ENCODE peak calls at places on chromosomes 16 and 17, in five cellular contexts. O, Y, C, K and P are unnamed samples.

GRCh38 chr17:385195-385835 is 32.7 kb upstream of the RPH3AL start:
- DNase-seq in O (no peak), Y (no peak), C (no peak), K (no peak), P (no peak)

GRCh38 chr16:69126221-69126620 is 6.2 kb downstream of the CHTF8 start:
- DNase-seq in O (no peak), Y (no peak), C (no peak), K (no peak), P (no peak)

GRCh38 chr17:19000531-19001011 is 4.0 kb downstream of the FAM83G start:
- DNase-seq in O (peak), Y (peak), C (no peak), K (no peak), P (no peak)

GRCh38 chr16:85164838-85165516 is 52.7 kb upstream of the CIBAR2 start:
- DNase-seq in O (no peak), Y (no peak), C (no peak), K (no peak), P (no peak)

GRCh38 chr17:11901901-11902300 is 95.4 kb downstream of the ZNF18 start:
- DNase-seq in O (no peak), Y (no peak), C (no peak), K (no peak), P (no peak)

GRCh38 chr16:50644730-50645129 is 36.4 kb downstream of the SNX20 start:
- DNase-seq in O (peak), Y (peak), C (no peak), K (no peak), P (no peak)

GRCh38 chr17:42387221-42387657 is 1.0 kb downstream of the STAT3 start:
- DNase-seq in O (peak), Y (peak), C (no peak), K (no peak), P (no peak)

GRCh38 chr16:6573577-6573976 is 759.1 kb upstream of the RBFOX1 start:
- DNase-seq in O (no peak), Y (no peak), C (no peak), K (no peak), P (no peak)

GRCh38 chr17:70119545-70119944 is 44.5 kb downstream of the KCNJ16 start:
- DNase-seq in O (no peak), Y (no peak), C (no peak), K (no peak), P (no peak)

GRCh38 chr17:70119961-70120360 is 44.9 kb downstream of the KCNJ16 start:
- DNase-seq in O (peak), Y (no peak), C (no peak), K (no peak), P (no peak)

GRCh38 chr17:70123193-70123592 is 46.1 kb upstream of the KCNJ2 start:
- DNase-seq in O (peak), Y (peak), C (no peak), K (no peak), P (no peak)

GRCh38 chr17:70120420-70120819 is 45.4 kb downstream of the KCNJ16 start:
- DNase-seq in O (no peak), Y (no peak), C (no peak), K (no peak), P (no peak)

GRCh38 chr17:70121136-70121535 is 46.1 kb downstream of the KCNJ16 start:
- DNase-seq in O (no peak), Y (no peak), C (no peak), K (no peak), P (no peak)
- TF ChIP-seq CTCF in O (no peak), Y (no peak), C (no peak), K (no peak), P (no peak)

DNA sequence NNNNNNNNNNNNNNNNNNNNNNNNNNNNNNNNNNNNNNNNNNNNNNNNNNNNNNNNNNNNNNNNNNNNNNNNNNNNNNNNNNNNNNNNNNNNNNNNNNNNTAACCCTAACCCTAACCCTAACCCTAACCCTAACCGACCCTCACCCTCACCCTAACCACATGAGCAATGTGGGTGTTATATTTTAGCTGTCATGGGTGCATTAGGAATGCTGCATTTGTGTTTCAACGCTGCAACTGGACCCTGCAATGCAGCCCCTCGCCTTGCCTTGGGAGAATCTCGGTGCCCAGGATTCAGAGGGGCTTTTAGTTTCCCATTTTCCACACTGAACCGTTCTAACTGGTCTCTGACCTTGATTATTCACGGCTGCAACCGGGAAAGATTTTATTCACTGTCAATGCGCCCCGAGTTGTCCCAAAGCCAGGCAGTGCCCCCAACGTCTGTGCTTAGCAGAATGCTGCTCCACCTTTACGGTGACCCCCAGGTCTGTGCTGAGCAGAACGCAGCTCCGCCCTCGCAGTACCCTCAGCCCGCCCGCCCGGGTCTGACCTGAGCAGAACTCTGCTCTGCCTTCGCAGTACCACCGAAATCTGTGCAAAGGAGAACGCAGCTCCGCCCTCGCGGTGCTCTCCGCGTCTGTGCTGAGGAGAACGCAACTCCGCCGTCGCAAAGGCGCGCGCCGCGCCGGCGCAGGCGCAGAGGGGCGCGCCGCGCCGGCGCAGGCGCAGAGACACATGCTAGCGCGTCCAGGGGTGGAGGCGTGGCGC is 43.3 kb downstream of the POLR3K start:
- DNase-seq in O (no peak), Y (no peak), C (no peak), K (no peak), P (no peak)
- H3K4me3 ChIP-seq in O (peak), Y (peak), C (peak), K (peak), P (peak)

GRCh38 chr17:80892900-80893603 is 98.6 kb upstream of the CHMP6 start:
- DNase-seq in O (peak), Y (peak), C (peak), K (no peak), P (no peak)

GRCh38 chr17:80892019-80892855 is 99.4 kb upstream of the CHMP6 start:
- DNase-seq in O (peak), Y (peak), C (peak), K (peak), P (no peak)

GRCh38 chr17:80889897-80890550 is 101.6 kb upstream of the CHMP6 start:
- DNase-seq in O (no peak), Y (no peak), C (no peak), K (no peak), P (no peak)

GRCh38 chr17:80890551-80890930 is 101.1 kb upstream of the CHMP6 start:
- DNase-seq in O (no peak), Y (no peak), C (no peak), K (no peak), P (no peak)

DNA sequence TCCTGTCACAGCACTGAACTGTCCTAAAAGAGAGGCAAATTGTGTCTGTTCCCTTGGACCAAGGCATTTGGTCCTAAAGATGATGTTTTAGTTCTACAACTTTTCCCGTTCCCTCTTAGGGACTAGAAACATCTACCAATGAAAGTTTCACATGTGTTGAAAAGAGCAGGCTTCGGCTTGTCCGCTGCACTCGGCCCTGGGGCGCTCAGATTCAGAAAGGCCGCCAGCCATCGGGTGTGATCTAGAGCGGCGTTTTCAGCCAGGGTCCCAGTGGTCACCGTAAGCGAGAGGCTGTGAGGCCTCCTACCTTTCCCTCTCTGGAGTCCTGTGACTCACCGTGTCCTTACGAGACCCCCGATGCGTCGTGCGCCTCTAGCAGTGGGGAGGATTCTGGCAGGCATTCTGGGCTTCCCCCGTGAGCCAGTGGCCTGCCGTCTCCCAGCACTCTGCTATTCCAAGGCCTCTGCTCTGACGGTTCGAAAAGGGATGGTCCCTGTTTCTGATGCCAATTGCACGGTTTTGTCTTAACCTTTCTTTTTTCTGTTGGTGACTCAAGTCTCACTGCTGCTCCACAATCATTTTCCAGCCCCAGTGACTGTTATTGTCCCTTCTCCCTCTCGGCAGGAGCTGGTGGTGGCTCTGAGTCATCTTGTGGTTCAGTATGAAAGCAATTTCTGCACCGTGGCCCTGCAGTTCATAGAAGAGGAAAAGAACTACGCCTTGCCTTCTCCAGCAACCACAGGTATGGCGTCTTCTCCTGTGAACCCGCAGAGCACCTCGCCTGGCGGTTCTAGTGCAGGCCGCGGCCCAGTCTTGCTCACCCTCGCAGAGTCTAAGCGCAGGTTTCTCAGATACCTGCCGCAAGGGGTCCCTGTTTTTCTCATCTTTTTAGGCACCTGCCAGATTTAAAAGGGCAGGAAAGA is 100.3 kb upstream of the CHMP6 start:
- DNase-seq in O (peak), Y (peak), C (peak), K (peak), P (no peak)
- TF ChIP-seq CTCF in O (no peak), Y (peak), C (no peak), K (no peak), P (no peak)

GRCh38 chr16:48611329-48612137 is 1.6 kb upstream of the N4BP1 start:
- DNase-seq in O (peak), Y (no peak), C (no peak), K (no peak), P (no peak)

GRCh38 chr16:48612621-48613020 is 2.6 kb upstream of the N4BP1 start:
- DNase-seq in O (peak), Y (no peak), C (no peak), K (no peak), P (no peak)

GRCh38 chr16:48616571-48616970 is 6.6 kb upstream of the N4BP1 start:
- DNase-seq in O (no peak), Y (no peak), C (no peak), K (no peak), P (no peak)

GRCh38 chr16:48614759-48615158 is 4.8 kb upstream of the N4BP1 start:
- DNase-seq in O (no peak), Y (no peak), C (no peak), K (no peak), P (no peak)

DNA sequence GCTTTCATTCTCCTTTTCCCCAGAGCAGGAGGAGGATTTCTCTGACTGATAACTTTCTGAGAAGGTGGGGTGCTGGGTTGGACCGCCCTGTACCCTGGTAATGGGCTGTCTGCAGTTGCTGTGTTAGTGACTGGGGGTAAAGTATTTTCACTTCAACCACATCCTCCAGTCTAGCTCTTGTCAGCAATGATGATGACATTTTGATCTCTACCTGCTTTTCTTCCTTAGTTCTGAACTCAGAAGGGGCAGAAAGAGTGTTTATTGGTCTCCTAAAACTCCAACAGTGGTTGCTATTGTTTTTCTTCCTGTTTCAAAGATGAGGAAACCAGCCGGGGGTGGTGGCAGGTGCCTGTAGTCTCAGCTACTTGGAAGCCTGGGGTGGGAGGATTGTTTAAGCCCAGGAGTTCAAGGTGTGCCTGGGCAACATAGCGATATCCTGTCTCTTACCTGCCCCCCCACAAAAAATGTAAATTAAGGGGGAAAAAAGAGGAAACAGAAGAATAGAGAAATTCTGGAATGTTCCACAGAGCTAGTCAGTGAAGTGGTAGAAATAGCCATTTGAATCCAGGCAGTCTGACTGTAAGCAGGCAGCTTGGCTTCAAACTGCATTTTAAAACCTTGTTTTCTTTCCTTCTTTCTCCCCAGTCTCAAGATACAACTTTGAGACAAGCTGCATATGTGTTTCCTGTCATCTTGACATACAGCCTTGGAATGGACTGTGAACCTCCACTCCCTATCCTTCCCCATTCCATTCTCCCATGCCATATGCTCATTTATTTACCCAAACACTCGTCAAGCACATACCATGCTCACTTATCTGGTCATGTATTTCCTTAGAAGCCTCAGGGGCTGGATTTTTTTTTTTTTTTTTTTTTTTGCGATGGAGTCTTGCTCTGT is 3.3 kb upstream of the N4BP1 start:
- DNase-seq in O (peak), Y (peak), C (no peak), K (no peak), P (no peak)
- H3K4me3 ChIP-seq in O (no peak), Y (no peak), C (no peak), K (no peak), P (no peak)

GRCh38 chr16:67345401-67345800 is 18.8 kb downstream of the LRRC36 start:
- DNase-seq in O (no peak), Y (no peak), C (no peak), K (no peak), P (no peak)

GRCh38 chr16:67346328-67346727 is 19.7 kb downstream of the LRRC36 start:
- DNase-seq in O (peak), Y (no peak), C (no peak), K (no peak), P (no peak)

DNA sequence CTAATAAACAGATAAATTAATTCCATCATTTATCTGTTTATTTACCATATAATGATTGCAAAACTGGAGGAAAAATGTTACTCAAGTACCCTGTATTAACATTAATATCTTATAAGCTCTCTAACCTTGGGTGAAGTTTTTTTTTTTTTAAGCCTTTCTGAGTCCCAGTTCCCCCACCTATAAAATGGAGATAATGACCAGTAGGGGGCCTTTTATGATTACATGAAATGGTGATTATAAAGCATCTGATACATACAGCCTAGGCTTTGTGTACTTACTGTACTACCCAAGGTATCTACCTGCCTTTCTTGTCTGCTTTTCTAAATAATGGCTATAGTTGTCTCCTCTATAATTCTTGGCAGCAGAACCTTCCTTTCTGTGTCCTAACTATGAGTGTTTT is 22.6 kb downstream of the LRRC36 start:
- DNase-seq in O (peak), Y (peak), C (peak), K (no peak), P (no peak)
- TF ChIP-seq CTCF in O (peak), Y (peak), C (peak), K (peak), P (peak)

GRCh38 chr16:14325502-14325901 is 254.4 kb downstream of the MRTFB start:
- DNase-seq in O (no peak), Y (no peak), C (no peak), K (no peak), P (no peak)

GRCh38 chr16:14329727-14330363 is 258.7 kb downstream of the MRTFB start:
- DNase-seq in O (no peak), Y (no peak), C (no peak), K (no peak), P (no peak)

GRCh38 chr16:14324581-14324980 is 253.5 kb downstream of the MRTFB start:
- DNase-seq in O (no peak), Y (peak), C (no peak), K (no peak), P (no peak)

GRCh38 chr16:14322186-14322585 is 251.1 kb downstream of the MRTFB start:
- DNase-seq in O (no peak), Y (no peak), C (no peak), K (no peak), P (no peak)

DNA sequence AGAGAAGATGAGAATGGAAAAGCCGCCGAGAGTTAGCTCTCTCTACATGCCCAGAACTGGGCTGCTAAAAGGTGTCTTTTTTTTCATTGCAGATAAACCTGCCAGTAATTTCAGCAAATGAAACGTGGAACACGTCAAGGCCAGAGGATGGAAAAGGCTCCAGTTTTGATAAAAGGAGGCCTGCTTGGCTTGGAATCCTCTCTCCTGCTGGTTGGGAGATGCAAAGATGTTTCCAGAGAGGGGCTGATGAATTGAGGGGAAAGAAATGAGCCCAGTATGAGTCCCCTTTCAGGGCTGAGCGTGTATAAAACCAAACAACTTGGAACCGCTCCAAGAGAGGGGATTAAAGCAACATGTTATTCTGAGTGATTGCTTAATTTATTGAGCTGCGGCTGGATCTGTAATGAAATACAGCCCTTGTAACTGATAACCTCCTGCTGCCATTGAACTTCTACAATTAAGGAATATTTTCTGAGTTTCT is 254.8 kb downstream of the MRTFB start:
- DNase-seq in O (no peak), Y (peak), C (peak), K (no peak), P (no peak)
- H3K4me3 ChIP-seq in O (no peak), Y (no peak), C (no peak), K (no peak), P (no peak)